ENCODE peak calls at places on chromosome X, in six cellular contexts. One of them, this sample, is unnamed.

GRCh38 chrX:23616361-23616760 is 50.9 kb upstream of the PRDX4 start:
- DNase-seq in A549: peak
- DNase-seq in K562: peak
- DNase-seq in tibial nerve: no peak
- DNase-seq in GM12878: no peak
- DNase-seq in HepG2: peak
- DNase-seq in this sample: no peak

GRCh38 chrX:118207831-118208453 is 91.3 kb upstream of the KLHL13 start:
- DNase-seq in A549: no peak
- DNase-seq in K562: no peak
- DNase-seq in tibial nerve: no peak
- DNase-seq in GM12878: no peak
- DNase-seq in HepG2: no peak
- DNase-seq in this sample: no peak

GRCh38 chrX:43467608-43468234 is 188.4 kb upstream of the MAOA start:
- DNase-seq in A549: no peak
- DNase-seq in K562: no peak
- DNase-seq in tibial nerve: no peak
- DNase-seq in GM12878: no peak
- DNase-seq in HepG2: peak
- DNase-seq in this sample: no peak

GRCh38 chrX:119488749-119489148 is 20.5 kb downstream of the SLC25A5 start:
- DNase-seq in A549: peak
- DNase-seq in K562: no peak
- DNase-seq in tibial nerve: peak
- DNase-seq in GM12878: no peak
- DNase-seq in HepG2: peak
- DNase-seq in this sample: peak

GRCh38 chrX:113522814-113523213 is 682.2 kb upstream of the AMOT start:
- DNase-seq in A549: no peak
- DNase-seq in K562: no peak
- DNase-seq in tibial nerve: no peak
- DNase-seq in GM12878: peak
- DNase-seq in HepG2: no peak
- DNase-seq in this sample: no peak

GRCh38 chrX:39969826-39970569 is 127.8 kb downstream of the BCOR start:
- DNase-seq in A549: no peak
- DNase-seq in K562: no peak
- DNase-seq in tibial nerve: no peak
- DNase-seq in GM12878: no peak
- DNase-seq in HepG2: no peak
- DNase-seq in this sample: no peak

GRCh38 chrX:76148753-76149152 is 24.1 kb upstream of the PBDC1 start:
- DNase-seq in A549: peak
- DNase-seq in K562: no peak
- DNase-seq in tibial nerve: peak
- DNase-seq in GM12878: peak
- DNase-seq in HepG2: peak
- DNase-seq in this sample: no peak

GRCh38 chrX:138748480-138748879 is 37.0 kb upstream of the FGF13 start:
- DNase-seq in A549: peak
- DNase-seq in K562: peak
- DNase-seq in tibial nerve: no peak
- DNase-seq in GM12878: no peak
- DNase-seq in HepG2: no peak
- DNase-seq in this sample: no peak

GRCh38 chrX:152821145-152821765 is 9.3 kb downstream of the CETN2 start:
- DNase-seq in A549: peak
- DNase-seq in K562: peak
- DNase-seq in tibial nerve: no peak
- DNase-seq in GM12878: no peak
- DNase-seq in HepG2: peak
- DNase-seq in this sample: peak

GRCh38 chrX:124098089-124098488 is 136.6 kb downstream of the STAG2 start:
- DNase-seq in A549: peak
- DNase-seq in K562: no peak
- DNase-seq in tibial nerve: no peak
- DNase-seq in GM12878: no peak
- DNase-seq in HepG2: peak
- DNase-seq in this sample: no peak

GRCh38 chrX:54386314-54386713 is 28.5 kb upstream of the WNK3 start:
- DNase-seq in A549: no peak
- DNase-seq in K562: no peak
- DNase-seq in tibial nerve: no peak
- DNase-seq in GM12878: no peak
- DNase-seq in HepG2: no peak
- DNase-seq in this sample: no peak

GRCh38 chrX:48071986-48072605 is 656 bp upstream of the ZNF630 start:
- DNase-seq in A549: no peak
- DNase-seq in K562: no peak
- DNase-seq in tibial nerve: no peak
- DNase-seq in GM12878: no peak
- DNase-seq in HepG2: no peak
- DNase-seq in this sample: no peak

GRCh38 chrX:51614353-51614752 is 4.4 kb downstream of the CENPVL3 start:
- DNase-seq in A549: peak
- DNase-seq in K562: peak
- DNase-seq in tibial nerve: no peak
- DNase-seq in GM12878: no peak
- DNase-seq in HepG2: peak
- DNase-seq in this sample: no peak

GRCh38 chrX:28042260-28042659 is 61.0 kb upstream of the DCAF8L1 start:
- DNase-seq in A549: no peak
- DNase-seq in K562: no peak
- DNase-seq in tibial nerve: no peak
- DNase-seq in GM12878: no peak
- DNase-seq in HepG2: no peak
- DNase-seq in this sample: no peak

GRCh38 chrX:153460826-153461225 is 9.6 kb downstream of the HAUS7 start:
- DNase-seq in A549: peak
- DNase-seq in K562: peak
- DNase-seq in tibial nerve: no peak
- DNase-seq in GM12878: no peak
- DNase-seq in HepG2: peak
- DNase-seq in this sample: peak

GRCh38 chrX:149521438-149521837 is 16.3 kb upstream of the IDS start:
- DNase-seq in A549: no peak
- DNase-seq in K562: no peak
- DNase-seq in tibial nerve: no peak
- DNase-seq in GM12878: no peak
- DNase-seq in HepG2: no peak
- DNase-seq in this sample: no peak

GRCh38 chrX:139967300-139967699 is 2.0 kb upstream of the CXorf66 start:
- DNase-seq in A549: peak
- DNase-seq in K562: peak
- DNase-seq in tibial nerve: no peak
- DNase-seq in GM12878: no peak
- DNase-seq in HepG2: peak
- DNase-seq in this sample: no peak

GRCh38 chrX:15235001-15235400 is 34.9 kb downstream of the ASB9 start:
- DNase-seq in A549: no peak
- DNase-seq in K562: no peak
- DNase-seq in tibial nerve: no peak
- DNase-seq in GM12878: no peak
- DNase-seq in HepG2: no peak
- DNase-seq in this sample: no peak

GRCh38 chrX:15236146-15236545 is 33.7 kb downstream of the ASB9 start:
- DNase-seq in A549: no peak
- DNase-seq in K562: no peak
- DNase-seq in tibial nerve: no peak
- DNase-seq in GM12878: no peak
- DNase-seq in HepG2: no peak
- DNase-seq in this sample: no peak

GRCh38 chrX:15233416-15234015 is 36.4 kb downstream of the ASB9 start:
- DNase-seq in A549: no peak
- DNase-seq in K562: no peak
- DNase-seq in tibial nerve: no peak
- DNase-seq in GM12878: no peak
- DNase-seq in HepG2: no peak
- DNase-seq in this sample: no peak
- H3K27ac ChIP-seq in A549: no peak
- H3K27ac ChIP-seq in K562: no peak
- H3K27ac ChIP-seq in tibial nerve: no peak
- H3K27ac ChIP-seq in GM12878: no peak
- H3K27ac ChIP-seq in HepG2: no peak
- H3K27ac ChIP-seq in this sample: no peak

DNA sequence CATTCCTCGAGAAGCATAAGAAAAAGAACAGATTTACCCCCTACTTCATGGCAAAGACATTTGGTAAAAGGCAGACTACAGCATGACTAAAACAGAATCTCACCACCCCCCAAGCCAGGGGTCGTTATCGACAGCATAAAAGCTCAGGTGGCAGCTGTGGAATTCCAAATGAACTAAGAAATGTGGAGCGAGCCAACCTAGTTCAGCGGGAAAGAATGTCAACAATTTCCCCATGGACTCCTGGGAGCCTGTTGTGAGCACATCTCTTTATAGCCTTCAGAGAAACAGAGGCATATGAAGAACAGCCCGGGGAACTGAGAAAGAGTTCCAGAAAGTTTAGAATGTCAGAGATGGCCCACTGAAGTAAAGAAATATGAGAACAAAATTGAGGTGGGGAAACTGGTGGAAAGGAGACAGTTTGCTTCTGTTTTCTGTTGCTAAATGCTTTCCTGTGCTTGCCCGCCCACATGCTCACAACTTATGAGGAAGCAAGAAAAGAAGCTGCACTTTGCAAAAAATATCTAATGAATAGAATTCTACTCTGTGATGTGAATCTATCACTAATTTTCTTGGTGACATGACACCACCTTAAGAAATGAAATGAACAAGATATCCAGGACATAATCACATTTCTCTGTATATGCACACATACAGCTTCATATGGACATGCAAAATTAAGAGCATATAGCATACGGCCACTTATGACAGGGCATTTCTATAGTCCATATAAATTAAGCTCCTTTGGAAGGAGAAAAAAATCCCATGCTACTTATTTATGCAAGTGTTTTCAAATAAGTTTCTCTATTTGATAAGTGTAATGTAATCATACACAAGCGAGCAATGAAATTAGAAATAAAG is 135.3 kb upstream of the MID1 start:
- DNase-seq in A549: peak
- DNase-seq in K562: no peak
- DNase-seq in tibial nerve: peak
- DNase-seq in GM12878: no peak
- DNase-seq in HepG2: no peak
- DNase-seq in this sample: no peak
- TF ChIP-seq EP300 in A549: no peak
- TF ChIP-seq EP300 in K562: no peak
- TF ChIP-seq EP300 in tibial nerve: no peak
- TF ChIP-seq EP300 in GM12878: no peak
- TF ChIP-seq EP300 in HepG2: no peak
- TF ChIP-seq EP300 in this sample: no peak

GRCh38 chrX:155026727-155027508 is at the start of gene FUNDC2:
- DNase-seq in A549: peak
- DNase-seq in K562: peak
- DNase-seq in tibial nerve: peak
- DNase-seq in GM12878: peak
- DNase-seq in HepG2: peak
- DNase-seq in this sample: peak
- TF ChIP-seq POLR2A in A549: peak
- TF ChIP-seq POLR2A in K562: peak
- TF ChIP-seq POLR2A in tibial nerve: peak
- TF ChIP-seq POLR2A in GM12878: peak
- TF ChIP-seq POLR2A in HepG2: peak
- TF ChIP-seq POLR2A in this sample: no peak

GRCh38 chrX:2488621-2489285 is 12.0 kb downstream of the DHRSX start:
- DNase-seq in A549: no peak
- DNase-seq in K562: no peak
- DNase-seq in tibial nerve: no peak
- DNase-seq in GM12878: no peak
- DNase-seq in HepG2: no peak
- DNase-seq in this sample: no peak
- H3K27ac ChIP-seq in A549: no peak
- H3K27ac ChIP-seq in K562: no peak
- H3K27ac ChIP-seq in tibial nerve: no peak
- H3K27ac ChIP-seq in GM12878: no peak
- H3K27ac ChIP-seq in HepG2: no peak
- H3K27ac ChIP-seq in this sample: no peak

GRCh38 chrX:13955975-13956374 is 73.7 kb downstream of the GEMIN8 start:
- DNase-seq in A549: no peak
- DNase-seq in K562: no peak
- DNase-seq in tibial nerve: no peak
- DNase-seq in GM12878: no peak
- DNase-seq in HepG2: no peak
- DNase-seq in this sample: no peak
- TF ChIP-seq EP300 in A549: no peak
- TF ChIP-seq EP300 in K562: no peak
- TF ChIP-seq EP300 in tibial nerve: no peak
- TF ChIP-seq EP300 in GM12878: no peak
- TF ChIP-seq EP300 in HepG2: no peak
- TF ChIP-seq EP300 in this sample: no peak

DNA sequence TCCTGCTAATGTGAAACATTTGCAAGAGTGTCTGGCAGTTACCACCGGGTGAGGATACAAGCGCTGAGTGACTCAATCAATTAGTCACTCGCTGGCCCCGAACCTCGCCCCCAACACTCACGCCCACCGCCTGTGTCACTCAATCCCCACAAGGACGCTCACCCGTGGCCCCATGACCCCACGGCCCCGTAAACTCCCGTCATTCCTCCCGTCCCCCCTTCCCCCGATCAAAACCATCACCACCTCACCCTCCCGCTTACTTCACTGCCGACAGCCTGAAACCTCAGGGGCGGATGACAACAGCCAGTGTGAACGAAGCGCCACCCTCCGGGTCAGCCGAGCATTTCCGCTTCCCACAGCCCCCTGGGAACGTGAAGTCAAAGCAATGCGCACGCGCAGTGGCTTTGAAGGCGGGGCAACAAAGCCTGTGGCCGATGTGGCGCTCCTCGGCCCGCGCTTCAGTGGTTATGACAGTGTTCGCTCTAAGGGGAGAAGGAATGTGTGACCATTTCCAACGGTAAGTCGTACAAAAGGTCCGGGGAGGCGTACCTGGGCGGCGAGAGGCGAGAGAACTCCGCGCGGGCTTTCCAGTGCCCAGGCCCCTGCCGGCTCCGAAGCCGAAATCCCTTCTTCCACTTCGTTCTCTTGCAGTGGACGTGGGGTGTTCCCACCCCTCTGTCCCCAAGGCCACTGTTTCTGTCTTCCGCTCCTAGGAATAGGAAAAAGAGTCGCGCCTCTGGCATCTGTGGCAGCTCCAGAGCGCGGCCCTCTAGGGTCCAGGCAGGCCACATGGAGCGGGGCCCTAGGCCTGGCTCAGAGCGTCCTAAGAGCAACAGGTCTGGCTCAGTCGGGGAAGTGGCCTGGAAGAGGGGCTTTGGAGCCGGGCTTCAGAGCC is at the start of gene ZNF674:
- DNase-seq in A549: peak
- DNase-seq in K562: peak
- DNase-seq in tibial nerve: peak
- DNase-seq in GM12878: peak
- DNase-seq in HepG2: peak
- DNase-seq in this sample: peak
- TF ChIP-seq POLR2A in A549: peak
- TF ChIP-seq POLR2A in K562: peak
- TF ChIP-seq POLR2A in tibial nerve: peak
- TF ChIP-seq POLR2A in GM12878: peak
- TF ChIP-seq POLR2A in HepG2: peak
- TF ChIP-seq POLR2A in this sample: no peak